ENCODE peak calls at places on chromosomes 5 and 9, in four cellular contexts. P is amygdala, J is T follicular helper cell, D is T-helper 22 cell. Q is an unnamed sample.

GRCh38 chr5:28301676-28302075 is 1263.3 kb upstream of the CDH9 start:
- DNase-seq in P (no peak), J (no peak), D (no peak), Q (no peak)

GRCh38 chr9:127707766-127708165 is 978 bp downstream of the CFAP157 start:
- DNase-seq in P (no peak), J (peak), D (no peak), Q (no peak)

GRCh38 chr9:116193636-116194035 is 40.0 kb downstream of the PAPPA start:
- DNase-seq in P (no peak), J (no peak), D (no peak), Q (no peak)

GRCh38 chr5:91189480-91190332 is 193.4 kb downstream of the ARRDC3 start:
- DNase-seq in P (no peak), J (no peak), D (no peak), Q (no peak)

GRCh38 chr9:677461-678097 is 163.9 kb upstream of the DMRT1 start:
- DNase-seq in P (no peak), J (no peak), D (no peak), Q (no peak)

GRCh38 chr5:175542232-175542965 is 64.0 kb downstream of the SFXN1 start:
- DNase-seq in P (no peak), J (no peak), D (no peak), Q (no peak)

GRCh38 chr9:94277885-94278536 is 18.9 kb downstream of the ZNF169 start:
- DNase-seq in P (no peak), J (no peak), D (no peak), Q (no peak)

GRCh38 chr5:125551246-125551645 is 804.8 kb upstream of the ZNF608 start:
- DNase-seq in P (no peak), J (no peak), D (no peak), Q (no peak)

GRCh38 chr9:95078516-95078915 is 239.0 kb downstream of the FANCC start:
- DNase-seq in P (no peak), J (no peak), D (no peak), Q (peak)

GRCh38 chr9:38024036-38024681 is 44.9 kb downstream of the SHB start:
- DNase-seq in P (peak), J (no peak), D (no peak), Q (no peak)

GRCh38 chr9:134058716-134059115 is 9.1 kb downstream of the BRD3 start:
- DNase-seq in P (no peak), J (no peak), D (no peak), Q (no peak)

GRCh38 chr5:160479926-160480325 is 58.3 kb downstream of the PTTG1 start:
- DNase-seq in P (peak), J (no peak), D (no peak), Q (no peak)

GRCh38 chr9:131045300-131046092 is 36.5 kb downstream of the LAMC3 start:
- DNase-seq in P (no peak), J (no peak), D (no peak), Q (no peak)

GRCh38 chr9:34992376-34992951 is 2.9 kb downstream of the DNAJB5 start:
- DNase-seq in P (no peak), J (no peak), D (no peak), Q (peak)

GRCh38 chr9:86580688-86581087 is 226.5 kb upstream of the TUT7 start:
- DNase-seq in P (no peak), J (no peak), D (no peak), Q (no peak)

GRCh38 chr9:71778085-71778484 is 9.8 kb upstream of the CEMIP2 start:
- DNase-seq in P (no peak), J (no peak), D (no peak), Q (no peak)

GRCh38 chr5:154368041-154368800 is 77.6 kb upstream of the SAP30L start:
- DNase-seq in P (no peak), J (no peak), D (no peak), Q (no peak)

GRCh38 chr5:139272471-139273321 is 20.8 kb upstream of the MATR3 start:
- DNase-seq in P (no peak), J (no peak), D (no peak), Q (no peak)

GRCh38 chr9:121650220-121651013 is 1.0 kb upstream of the DAB2IP start:
- DNase-seq in P (no peak), J (no peak), D (no peak), Q (no peak)

GRCh38 chr5:16538001-16538400 is 72.4 kb upstream of the ZNF622 start:
- DNase-seq in P (no peak), J (no peak), D (no peak), Q (no peak)

GRCh38 chr5:151251621-151252020 is 1.4 kb upstream of the GM2A start:
- DNase-seq in P (no peak), J (no peak), D (no peak), Q (no peak)

GRCh38 chr5:9545959-9546851 is at the start of gene SEMA5A:
- DNase-seq in P (peak), J (no peak), D (peak), Q (no peak)

GRCh38 chr5:9361835-9362234 is 184.0 kb downstream of the SEMA5A start:
- DNase-seq in P (no peak), J (no peak), D (no peak), Q (no peak)

GRCh38 chr5:142109356-142110045 is 922 bp downstream of the NDFIP1 start:
- DNase-seq in P (no peak), J (no peak), D (no peak), Q (no peak)

GRCh38 chr5:136174021-136174659 is 18.8 kb downstream of the SMIM32 start:
- DNase-seq in P (no peak), J (no peak), D (no peak), Q (no peak)

Q was measured in mesenteric fat pad.